ENCODE peak calls at places on chromosome 14, in eight cellular contexts. K, H, S, V, Y, T, W and Z are unnamed samples.
A peak's percentile ranks its signal among the peaks of the same experiment; 100 is the strongest.

GRCh38 chr14:72863216-72864006 is 30.5 kb downstream of the DPF3 start:
- DNase-seq in K (no peak), H (peak; percentile 61), S (no peak), V (no peak), Y (no peak), T (no peak), W (no peak), Z (no peak)

GRCh38 chr14:76381817-76382494 is 6.0 kb downstream of the ESRRB start:
- DNase-seq in K (no peak), H (no peak), S (no peak), V (no peak), Y (no peak), T (no peak), W (no peak), Z (no peak)

GRCh38 chr14:102088012-102088792 is 1.4 kb upstream of the HSP90AA1 start:
- DNase-seq in K (peak; percentile 49), H (no peak), S (no peak), V (peak; percentile 67), Y (peak; percentile 72), T (peak; percentile 58), W (peak; percentile 65), Z (no peak)

GRCh38 chr14:20489093-20489994 is 16.0 kb upstream of the RNASE10 start:
- DNase-seq in K (no peak), H (no peak), S (peak; percentile 72), V (peak; percentile 11), Y (no peak), T (no peak), W (no peak), Z (peak; percentile 53)

GRCh38 chr14:88352299-88353097 is 29.4 kb upstream of the KCNK10 start:
- DNase-seq in K (no peak), H (no peak), S (peak; percentile 81), V (no peak), Y (no peak), T (no peak), W (no peak), Z (no peak)

GRCh38 chr14:93676416-93676958 is 111.8 kb downstream of the PRIMA1 start:
- DNase-seq in K (no peak), H (no peak), S (no peak), V (no peak), Y (no peak), T (no peak), W (no peak), Z (peak; percentile 7)

GRCh38 chr14:65432361-65432948 is 19.9 kb downstream of the FUT8 start:
- DNase-seq in K (no peak), H (no peak), S (no peak), V (no peak), Y (no peak), T (no peak), W (no peak), Z (no peak)

GRCh38 chr14:104600141-104600643 is 4.4 kb downstream of the TMEM179 start:
- DNase-seq in K (peak; percentile 21), H (no peak), S (no peak), V (no peak), Y (no peak), T (no peak), W (no peak), Z (no peak)

GRCh38 chr14:37791384-37792036 is 196.1 kb downstream of the TTC6 start:
- DNase-seq in K (no peak), H (no peak), S (no peak), V (no peak), Y (no peak), T (no peak), W (no peak), Z (no peak)

GRCh38 chr14:97719931-97720330 is 922.7 kb downstream of the VRK1 start:
- DNase-seq in K (no peak), H (no peak), S (no peak), V (no peak), Y (no peak), T (no peak), W (no peak), Z (no peak)

GRCh38 chr14:99612737-99613330 is 8.8 kb upstream of the CCDC85C start:
- DNase-seq in K (no peak), H (no peak), S (no peak), V (no peak), Y (no peak), T (no peak), W (no peak), Z (peak; percentile 73)

GRCh38 chr14:31420013-31420318 is 384 bp downstream of the HEATR5A start:
- DNase-seq in K (peak; percentile 78), H (peak; percentile 33), S (peak; percentile 58), V (peak; percentile 86), Y (peak; percentile 78), T (peak; percentile 63), W (no peak), Z (peak; percentile 60)

GRCh38 chr14:88929656-88930436 is 105.4 kb downstream of the TTC8 start:
- DNase-seq in K (no peak), H (no peak), S (peak; percentile 25), V (no peak), Y (peak; percentile 16), T (no peak), W (no peak), Z (no peak)

GRCh38 chr14:93073833-93074769 is 41.6 kb downstream of the ITPK1 start:
- DNase-seq in K (no peak), H (no peak), S (no peak), V (no peak), Y (no peak), T (peak; percentile 55), W (no peak), Z (peak; percentile 60)

GRCh38 chr14:71478542-71478941 is 453.7 kb upstream of the RGS6 start:
- DNase-seq in K (no peak), H (no peak), S (no peak), V (no peak), Y (no peak), T (no peak), W (no peak), Z (no peak)

GRCh38 chr14:102028733-102029132 is 58.1 kb downstream of the HSP90AA1 start:
- DNase-seq in K (no peak), H (no peak), S (peak; percentile 96), V (peak; percentile 91), Y (no peak), T (no peak), W (no peak), Z (peak; percentile 20)

GRCh38 chr14:83991666-83992065 is 1538.3 kb upstream of the FLRT2 start:
- DNase-seq in K (no peak), H (no peak), S (no peak), V (no peak), Y (no peak), T (no peak), W (no peak), Z (no peak)

GRCh38 chr14:49550284-49551184 is 35.6 kb downstream of the RPS29 start:
- DNase-seq in K (no peak), H (no peak), S (peak; percentile 73), V (no peak), Y (no peak), T (no peak), W (no peak), Z (no peak)

GRCh38 chr14:21070610-21071224 is 613 bp downstream of the ARHGEF40 start:
- DNase-seq in K (peak; percentile 44), H (no peak), S (no peak), V (no peak), Y (peak; percentile 73), T (peak; percentile 59), W (no peak), Z (peak; percentile 23)

GRCh38 chr14:62692490-62693106 is 352.7 kb downstream of the KCNH5 start:
- DNase-seq in K (no peak), H (no peak), S (no peak), V (no peak), Y (no peak), T (no peak), W (no peak), Z (no peak)

GRCh38 chr14:94390372-94391086 is 2.1 kb upstream of the SERPINA1 start:
- DNase-seq in K (peak; percentile 68), H (no peak), S (peak; percentile 49), V (no peak), Y (no peak), T (peak; percentile 69), W (no peak), Z (peak; percentile 80)

GRCh38 chr14:27184371-27184901 is 586.6 kb upstream of the NOVA1 start:
- DNase-seq in K (no peak), H (no peak), S (peak; percentile 40), V (no peak), Y (no peak), T (no peak), W (no peak), Z (peak; percentile 9)

GRCh38 chr14:69972755-69973154 is 93.5 kb downstream of the SMOC1 start:
- DNase-seq in K (no peak), H (no peak), S (no peak), V (no peak), Y (no peak), T (no peak), W (no peak), Z (peak; percentile 6)

GRCh38 chr14:87046960-87047359 is 946.0 kb downstream of the GALC start:
- DNase-seq in K (no peak), H (no peak), S (no peak), V (no peak), Y (no peak), T (no peak), W (no peak), Z (no peak)

GRCh38 chr14:87055007-87055406 is 938.0 kb downstream of the GALC start:
- DNase-seq in K (no peak), H (no peak), S (no peak), V (no peak), Y (no peak), T (no peak), W (no peak), Z (no peak)

GRCh38 chr14:87045956-87046355 is 947.0 kb downstream of the GALC start:
- DNase-seq in K (no peak), H (no peak), S (no peak), V (no peak), Y (no peak), T (no peak), W (no peak), Z (no peak)

GRCh38 chr14:87052646-87053225 is 940.2 kb downstream of the GALC start:
- DNase-seq in K (no peak), H (no peak), S (no peak), V (no peak), Y (no peak), T (no peak), W (no peak), Z (no peak)

GRCh38 chr14:87049886-87050820 is 942.8 kb downstream of the GALC start:
- DNase-seq in K (peak; percentile 44), H (peak; percentile 31), S (peak; percentile 60), V (peak; percentile 1), Y (peak; percentile 62), T (no peak), W (peak; percentile 19), Z (peak; percentile 81)
- TF ChIP-seq CTCF in K (peak; percentile 68), H (peak; percentile 37), S (peak; percentile 54), V (peak; percentile 56), Y (peak; percentile 70), T (peak; percentile 28), W (peak; percentile 77), Z (peak; percentile 61)

GRCh38 chr14:35526962-35527361 is 7.0 kb upstream of the INSM2 start:
- DNase-seq in K (no peak), H (no peak), S (no peak), V (no peak), Y (no peak), T (no peak), W (no peak), Z (no peak)
- TF ChIP-seq CTCF in K (no peak), H (no peak), S (no peak), V (no peak), Y (no peak), T (no peak), W (no peak), Z (no peak)

GRCh38 chr14:74400328-74400727 is 25.7 kb downstream of the SYNDIG1L start:
- DNase-seq in K (no peak), H (no peak), S (no peak), V (no peak), Y (peak; percentile 56), T (no peak), W (peak; percentile 23), Z (no peak)
- TF ChIP-seq CTCF in K (no peak), H (no peak), S (no peak), V (peak; percentile 34), Y (no peak), T (no peak), W (peak; percentile 53), Z (no peak)

GRCh38 chr14:74913986-74914573 is 9.0 kb downstream of the RPS6KL1 start:
- DNase-seq in K (peak; percentile 56), H (no peak), S (peak; percentile 74), V (peak; percentile 82), Y (peak; percentile 55), T (peak; percentile 74), W (no peak), Z (peak; percentile 81)
- TF ChIP-seq CTCF in K (peak; percentile 47), H (peak; percentile 14), S (peak; percentile 91), V (peak; percentile 88), Y (no peak), T (peak; percentile 89), W (peak; percentile 73), Z (peak; percentile 61)